ENCODE peak calls at places on chromosome 1, in seven cellular contexts. J is fibroblast of pulmonary artery, L is osteocyte, O is H9, N is T follicular helper cell, Q is HT-29, T is HAP-1. U is an unnamed sample.

GRCh38 chr1:87052400-87052799 is 138.0 kb downstream of the HS2ST1 start:
- DNase-seq in J (no peak), L (no peak), O (no peak), N (no peak), Q (no peak), T (no peak), U (no peak)

GRCh38 chr1:236083650-236084385 is 18.9 kb upstream of the NID1 start:
- DNase-seq in J (peak; percentile 41), L (no peak), O (no peak), N (no peak), Q (no peak), T (no peak), U (no peak)

GRCh38 chr1:116382321-116382720 is 9.3 kb downstream of the ATP1A1 start:
- DNase-seq in J (peak; percentile 67), L (no peak), O (no peak), N (no peak), Q (no peak), T (no peak), U (no peak)

GRCh38 chr1:206713910-206714312 is 29.2 kb downstream of the MAPKAPK2 start:
- DNase-seq in J (no peak), L (no peak), O (no peak), N (no peak), Q (no peak), T (no peak), U (no peak)

GRCh38 chr1:203765029-203765837 is at the start of gene LAX1:
- DNase-seq in J (no peak), L (no peak), O (no peak), N (peak; percentile 68), Q (no peak), T (no peak), U (peak; percentile 76)

GRCh38 chr1:232036161-232036942 is 409.8 kb downstream of the DISC1 start:
- DNase-seq in J (no peak), L (no peak), O (no peak), N (no peak), Q (no peak), T (no peak), U (no peak)

GRCh38 chr1:1157914-1158710 is 15.6 kb upstream of the TTLL10 start:
- DNase-seq in J (peak; percentile 9), L (no peak), O (peak; percentile 80), N (no peak), Q (peak; percentile 94), T (no peak), U (peak; percentile 42)

GRCh38 chr1:186473047-186473446 is 12.1 kb upstream of the PDC start:
- DNase-seq in J (no peak), L (no peak), O (no peak), N (no peak), Q (no peak), T (no peak), U (no peak)

GRCh38 chr1:225750420-225750819 is 27.2 kb upstream of the SRP9 start:
- DNase-seq in J (no peak), L (no peak), O (no peak), N (no peak), Q (no peak), T (no peak), U (no peak)

GRCh38 chr1:145993618-145994390 is 2.6 kb downstream of the TXNIP start:
- DNase-seq in J (no peak), L (no peak), O (no peak), N (no peak), Q (no peak), T (no peak), U (no peak)

GRCh38 chr1:234838182-234838581 is 228.2 kb upstream of the IRF2BP2 start:
- DNase-seq in J (no peak), L (no peak), O (no peak), N (no peak), Q (no peak), T (no peak), U (no peak)

GRCh38 chr1:30809514-30810263 is 52.1 kb upstream of the LAPTM5 start:
- DNase-seq in J (peak; percentile 83), L (no peak), O (no peak), N (no peak), Q (no peak), T (no peak), U (no peak)

GRCh38 chr1:19011832-19012231 is 55.4 kb upstream of the IFFO2 start:
- DNase-seq in J (no peak), L (no peak), O (no peak), N (no peak), Q (no peak), T (no peak), U (no peak)

GRCh38 chr1:15214507-15214906 is 32.5 kb upstream of the FHAD1 start:
- DNase-seq in J (peak; percentile 52), L (no peak), O (no peak), N (no peak), Q (no peak), T (no peak), U (no peak)

GRCh38 chr1:184483101-184483813 is 96.4 kb downstream of the C1orf21 start:
- DNase-seq in J (peak; percentile 49), L (no peak), O (no peak), N (no peak), Q (peak; percentile 75), T (no peak), U (no peak)

GRCh38 chr1:162069334-162070093 is at the start of gene NOS1AP:
- DNase-seq in J (peak; percentile 30), L (peak; percentile 86), O (peak; percentile 86), N (peak; percentile 62), Q (peak; percentile 89), T (peak; percentile 83), U (peak; percentile 85)

GRCh38 chr1:6624712-6625578 is at the start of gene THAP3:
- DNase-seq in J (peak; percentile 86), L (peak; percentile 94), O (peak; percentile 91), N (peak; percentile 88), Q (peak; percentile 87), T (peak; percentile 93), U (peak; percentile 93)

GRCh38 chr1:1960480-1961196 is 41.6 kb upstream of the TMEM52 start:
- DNase-seq in J (peak; percentile 73), L (no peak), O (no peak), N (no peak), Q (no peak), T (no peak), U (no peak)

GRCh38 chr1:10795305-10796021 is 983 bp downstream of the CASZ1 start:
- DNase-seq in J (no peak), L (no peak), O (no peak), N (no peak), Q (peak; percentile 53), T (peak; percentile 22), U (peak; percentile 8)

GRCh38 chr1:53929349-53929945 is 16.1 kb downstream of the IFT25 start:
- DNase-seq in J (no peak), L (no peak), O (no peak), N (no peak), Q (no peak), T (no peak), U (no peak)

GRCh38 chr1:103336376-103336775 is 189.1 kb upstream of the RNPC3 start:
- DNase-seq in J (no peak), L (no peak), O (no peak), N (no peak), Q (no peak), T (no peak), U (no peak)

GRCh38 chr1:229129306-229130027 is 141.4 kb upstream of the RAB4A start:
- DNase-seq in J (no peak), L (no peak), O (no peak), N (no peak), Q (no peak), T (no peak), U (peak; percentile 32)

GRCh38 chr1:7292714-7293419 is 478.2 kb upstream of the VAMP3 start:
- DNase-seq in J (no peak), L (peak; percentile 65), O (no peak), N (no peak), Q (no peak), T (no peak), U (no peak)

GRCh38 chr1:54792686-54793282 is 8.3 kb downstream of the TTC22 start:
- DNase-seq in J (no peak), L (no peak), O (no peak), N (no peak), Q (no peak), T (no peak), U (no peak)